ENCODE peak calls at places on chromosome 20, in nine cellular contexts. H is HepG2; P is bronchial epithelial cell; U is psoas muscle; O is adrenal gland; F is B cell; D is pancreas; S is CD8-positive, alpha-beta T cell; V is tibial artery. C is an unnamed sample.

GRCh38 chr20:41086402-41087324 is 50.7 kb upstream of the PLCG1 start:
- DNase-seq in O (no peak), H (no peak), V (no peak), U (no peak), D (no peak), S (no peak), F (no peak), P (no peak), C (no peak)

GRCh38 chr20:49775229-49775693 is 37.4 kb upstream of the SLC9A8 start:
- DNase-seq in H (peak), U (peak), O (peak), F (no peak), V (peak), S (no peak), D (no peak), P (peak), C (no peak)

GRCh38 chr20:37976862-37977261 is 56.4 kb downstream of the TTI1 start:
- DNase-seq in P (no peak), V (no peak), H (no peak), O (no peak), D (no peak), F (no peak), S (no peak), U (no peak), C (no peak)

GRCh38 chr20:53085720-53086119 is 113.6 kb downstream of the TSHZ2 start:
- DNase-seq in P (no peak), V (no peak), D (no peak), H (no peak), O (no peak), S (no peak), U (no peak), F (peak), C (no peak)

GRCh38 chr20:24998631-24999445 is 6.3 kb upstream of the APMAP start:
- DNase-seq in O (peak), H (no peak), F (no peak), U (peak), P (no peak), V (peak), S (no peak), D (no peak), C (peak)

GRCh38 chr20:60046011-60046413 is 87.8 kb downstream of the CDH26 start:
- DNase-seq in V (no peak), D (no peak), U (no peak), H (no peak), F (no peak), S (no peak), P (peak), O (peak), C (no peak)

GRCh38 chr20:4949833-4950178 is 51.5 kb downstream of the SLC23A2 start:
- DNase-seq in H (peak), V (no peak), F (peak), O (peak), P (peak), U (no peak), S (no peak), D (no peak), C (no peak)

GRCh38 chr20:58718121-58718563 is 25.5 kb downstream of the NPEPL1 start:
- DNase-seq in U (peak), F (no peak), P (no peak), H (no peak), O (peak), V (peak), S (no peak), D (peak), C (no peak)

GRCh38 chr20:46400253-46400652 is 6.2 kb downstream of the ELMO2 start:
- DNase-seq in V (no peak), P (peak), H (no peak), D (no peak), O (peak), F (no peak), S (no peak), U (no peak), C (no peak)

GRCh38 chr20:9611921-9612320 is 97.5 kb downstream of the LAMP5 start:
- DNase-seq in S (no peak), P (no peak), U (no peak), D (no peak), H (no peak), F (no peak), V (no peak), O (no peak), C (peak)

GRCh38 chr20:9610665-9611064 is 96.3 kb downstream of the LAMP5 start:
- DNase-seq in U (no peak), S (no peak), O (no peak), P (no peak), V (no peak), F (no peak), H (no peak), D (no peak), C (peak)

GRCh38 chr20:9613871-9614270 is 99.5 kb downstream of the LAMP5 start:
- DNase-seq in F (no peak), S (no peak), D (no peak), O (no peak), U (no peak), H (no peak), P (no peak), V (no peak), C (no peak)

GRCh38 chr20:9609892-9610502 is 95.6 kb downstream of the LAMP5 start:
- DNase-seq in U (no peak), P (peak), V (no peak), O (peak), S (no peak), H (peak), D (no peak), F (no peak), C (no peak)

DNA sequence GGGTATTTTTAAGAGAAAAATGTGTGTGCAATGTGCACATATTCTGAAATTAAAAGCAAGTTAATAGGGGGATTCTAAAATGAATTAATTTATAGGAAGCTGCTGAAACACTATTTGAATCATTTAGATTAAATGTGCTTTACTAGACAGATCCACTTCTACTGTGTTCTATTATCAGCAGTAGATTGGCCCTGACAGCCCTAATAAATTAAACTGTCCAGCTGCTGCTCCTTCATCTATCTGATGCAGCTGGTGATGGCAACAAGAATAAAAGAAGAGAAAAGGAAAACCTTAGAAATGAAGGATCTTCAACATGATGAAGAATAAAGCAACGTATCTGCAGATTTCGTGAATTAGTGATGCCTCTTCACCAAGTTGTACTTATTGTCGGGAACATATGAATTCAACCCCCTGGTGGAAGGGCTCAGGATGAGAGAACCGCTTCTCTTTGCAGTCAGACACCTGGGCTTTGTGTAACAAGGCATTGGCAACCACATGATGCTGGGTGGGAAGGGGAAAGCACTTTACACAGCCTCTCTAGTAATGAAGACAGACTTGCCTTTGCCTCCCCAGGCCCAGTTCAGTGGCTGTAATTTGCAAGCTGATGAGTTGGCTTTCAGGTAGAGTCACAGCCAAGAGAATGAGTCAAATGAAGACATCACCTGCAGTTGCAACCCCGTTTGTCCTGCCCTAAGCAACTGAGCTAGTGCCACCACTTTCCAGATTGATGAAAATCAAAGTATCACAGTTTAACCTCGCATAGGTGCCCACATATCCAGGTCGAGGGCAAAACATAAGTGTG is 94.5 kb downstream of the LAMP5 start:
- DNase-seq in F (no peak), U (no peak), V (no peak), O (no peak), P (peak), S (no peak), D (no peak), H (no peak), C (no peak)
- TF ChIP-seq CTCF in F (no peak), U (no peak), V (no peak), O (no peak), P (no peak), S (no peak), D (no peak), H (no peak), C (no peak)

DNA sequence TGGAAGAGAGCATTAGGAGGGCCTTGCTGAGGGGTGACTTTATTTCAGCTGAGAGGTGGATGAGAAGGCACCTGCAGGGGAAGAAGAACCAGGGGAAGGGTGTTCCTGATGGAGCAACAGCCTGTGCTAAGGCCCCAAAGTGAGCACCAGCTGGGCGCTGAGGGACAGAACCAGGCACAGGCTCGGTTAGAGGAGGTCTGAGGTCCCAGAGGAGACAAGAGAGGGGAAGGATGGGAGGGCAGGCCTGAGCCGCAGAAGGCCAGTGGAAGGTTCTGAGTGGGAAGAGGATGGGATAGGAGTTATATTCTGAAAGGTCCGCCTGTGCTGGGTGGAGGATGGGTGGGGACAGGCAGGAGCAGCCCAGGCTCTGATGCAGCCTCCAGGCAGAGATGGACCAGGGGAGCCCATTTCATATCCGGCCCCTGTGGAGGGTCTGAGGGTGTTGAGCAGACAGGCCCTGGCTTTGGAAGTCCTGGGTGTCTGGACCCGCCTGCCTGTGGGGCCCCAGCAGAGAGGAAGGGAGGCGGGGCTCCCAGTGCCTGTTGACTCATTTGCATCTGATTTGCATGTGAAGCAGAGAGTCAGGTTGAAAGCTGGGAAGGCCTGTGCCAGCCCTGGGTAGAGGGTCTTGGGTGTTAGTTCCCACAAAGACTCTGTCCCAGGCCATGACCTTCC is 10.7 kb upstream of the FAM110A start:
- DNase-seq in D (no peak), V (peak), U (no peak), H (no peak), P (no peak), O (no peak), S (no peak), F (no peak), C (no peak)
- TF ChIP-seq CTCF in D (no peak), V (no peak), U (no peak), H (no peak), P (no peak), O (no peak), S (no peak), F (no peak), C (no peak)

GRCh38 chr20:39825524-39825923 is 863.4 kb downstream of the DHX35 start:
- DNase-seq in F (no peak), O (no peak), S (no peak), D (no peak), U (no peak), P (peak), V (no peak), H (no peak), C (no peak)

GRCh38 chr20:39825950-39826349 is 863.1 kb downstream of the MAFB start:
- DNase-seq in P (peak), F (no peak), H (no peak), O (no peak), S (no peak), D (no peak), V (no peak), U (no peak), C (no peak)

GRCh38 chr20:39822667-39823066 is 860.5 kb downstream of the DHX35 start:
- DNase-seq in F (no peak), D (no peak), O (no peak), U (no peak), S (no peak), V (no peak), P (peak), H (no peak), C (no peak)

DNA sequence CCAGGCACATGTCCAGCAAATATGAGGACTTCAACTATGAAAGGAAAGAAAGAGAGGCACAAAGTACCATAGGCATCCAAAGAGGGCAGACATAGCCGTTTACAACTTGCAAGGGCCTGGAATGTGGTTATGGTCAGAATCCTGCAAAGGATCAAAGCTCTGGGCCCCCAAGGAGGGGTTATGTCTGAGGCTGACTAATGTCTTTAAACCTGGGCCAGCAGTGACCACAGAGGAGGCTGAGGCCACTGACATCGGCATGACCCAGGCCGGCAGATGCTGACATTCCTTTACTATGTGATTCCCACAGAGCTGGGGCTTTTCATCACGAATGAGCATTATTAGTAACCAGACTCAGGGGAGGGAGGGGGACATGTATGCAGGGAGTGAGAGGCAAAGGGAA is 861.1 kb downstream of the DHX35 start:
- DNase-seq in S (no peak), V (no peak), U (no peak), F (no peak), O (no peak), H (no peak), P (no peak), D (no peak), C (no peak)
- TF ChIP-seq CTCF in S (no peak), V (no peak), U (no peak), F (no peak), O (no peak), H (no peak), P (no peak), D (no peak), C (no peak)

DNA sequence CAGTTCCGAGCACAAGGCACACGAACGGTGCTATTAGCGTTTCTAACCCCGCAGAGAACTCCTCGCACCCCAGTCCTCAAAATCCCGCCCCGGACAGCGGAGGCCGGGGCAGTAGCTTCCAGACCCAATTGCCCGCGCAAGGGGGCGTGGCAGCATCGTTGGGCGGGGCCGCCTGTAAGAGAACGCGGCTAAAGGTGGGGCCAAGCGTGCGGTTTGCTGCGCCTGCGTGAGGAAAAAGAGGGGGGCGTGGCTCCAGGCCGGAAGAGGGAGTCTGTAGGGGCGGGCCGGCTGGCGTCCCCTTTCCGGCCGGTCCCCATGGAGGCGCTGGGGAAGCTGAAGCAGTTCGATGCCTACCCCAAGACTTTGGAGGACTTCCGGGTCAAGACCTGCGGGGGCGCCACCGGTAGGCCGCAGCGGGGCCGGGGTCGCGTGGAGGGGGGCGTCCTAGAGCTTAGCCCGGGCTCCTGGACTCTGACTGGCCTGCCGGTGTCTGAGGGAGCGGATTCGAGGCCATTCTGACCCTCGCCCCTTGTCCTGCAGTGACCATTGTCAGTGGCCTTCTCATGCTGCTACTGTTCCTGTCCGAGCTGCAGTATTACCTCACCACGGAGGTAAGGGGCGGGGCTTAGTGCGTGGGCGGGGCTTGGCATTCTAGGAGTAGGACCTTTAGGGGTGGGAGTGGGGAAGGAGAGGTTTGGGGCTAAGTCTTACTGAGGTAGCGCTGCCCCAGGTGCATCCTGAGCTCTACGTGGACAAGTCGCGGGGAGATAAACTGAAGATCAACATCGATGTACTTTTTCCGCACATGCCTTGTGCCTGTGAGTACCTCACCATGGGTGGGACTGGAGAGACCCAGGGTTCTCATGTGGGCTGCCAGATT is at the start of gene ERGIC3:
- DNase-seq in P (peak), S (peak), U (peak), D (peak), O (peak), F (peak), H (peak), V (peak), C (peak)
- TF ChIP-seq CTCF in P (no peak), S (no peak), U (no peak), D (no peak), O (no peak), F (no peak), H (peak), V (no peak), C (no peak)

GRCh38 chr20:57625978-57626377 is 5.8 kb upstream of the ZBP1 start:
- DNase-seq in D (no peak), P (no peak), U (no peak), S (no peak), O (no peak), V (no peak), H (no peak), F (no peak), C (no peak)
- TF ChIP-seq CTCF in D (no peak), P (no peak), U (no peak), S (no peak), O (no peak), V (no peak), H (no peak), F (no peak), C (no peak)

GRCh38 chr20:33918662-33919061 is 75.0 kb upstream of the RALY start:
- DNase-seq in U (no peak), O (no peak), D (no peak), H (no peak), F (no peak), P (no peak), V (no peak), S (no peak), C (no peak)

GRCh38 chr20:33917813-33918525 is 75.7 kb upstream of the RALY start:
- DNase-seq in H (no peak), U (no peak), D (no peak), F (no peak), O (no peak), P (no peak), V (no peak), S (no peak), C (no peak)

GRCh38 chr20:33919653-33920052 is 74.1 kb upstream of the RALY start:
- DNase-seq in V (no peak), P (no peak), D (no peak), O (no peak), H (no peak), S (no peak), F (no peak), U (no peak), C (no peak)

GRCh38 chr20:33914871-33915270 is 78.8 kb upstream of the RALY start:
- DNase-seq in O (no peak), S (peak), F (no peak), H (peak), P (peak), U (no peak), V (no peak), D (no peak), C (no peak)

GRCh38 chr20:33915726-33916331 is 77.9 kb upstream of the RALY start:
- DNase-seq in P (peak), V (no peak), H (peak), F (peak), S (peak), U (peak), D (no peak), O (peak), C (no peak)
- TF ChIP-seq CTCF in P (peak), V (peak), H (peak), F (peak), S (peak), U (peak), D (peak), O (peak), C (peak)

GRCh38 chr20:47678536-47678935 is 106.7 kb downstream of the SULF2 start:
- DNase-seq in V (no peak), P (no peak), F (no peak), S (no peak), O (no peak), H (no peak), U (no peak), D (no peak), C (no peak)

GRCh38 chr20:47679462-47679861 is 105.8 kb downstream of the SULF2 start:
- DNase-seq in U (no peak), H (no peak), V (no peak), O (no peak), F (no peak), P (no peak), D (no peak), S (no peak), C (no peak)

GRCh38 chr20:47677314-47678129 is 107.8 kb downstream of the SULF2 start:
- DNase-seq in V (peak), F (peak), S (peak), D (no peak), O (peak), U (no peak), H (peak), P (peak), C (no peak)

GRCh38 chr20:47676912-47677311 is 108.4 kb downstream of the SULF2 start:
- DNase-seq in F (no peak), H (no peak), U (no peak), O (no peak), D (no peak), S (no peak), V (no peak), P (no peak), C (no peak)

DNA sequence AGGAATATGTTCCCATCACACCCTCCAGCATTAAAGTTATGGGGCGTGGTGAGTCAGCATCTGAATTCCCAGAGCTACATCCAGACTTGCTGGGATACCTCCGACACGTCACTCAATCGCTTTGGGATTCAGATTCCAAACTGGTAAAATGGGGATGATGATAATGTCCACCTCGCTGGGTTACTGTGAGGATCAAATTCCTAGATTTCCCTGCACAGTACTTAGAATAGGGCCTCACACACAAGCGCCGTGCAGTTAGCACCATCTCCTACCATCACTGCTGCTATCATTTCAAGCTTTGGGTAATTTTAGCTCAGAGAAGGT is 107.2 kb downstream of the SULF2 start:
- DNase-seq in V (no peak), U (no peak), H (no peak), P (no peak), S (no peak), F (no peak), D (no peak), O (no peak), C (no peak)
- TF ChIP-seq CTCF in V (no peak), U (no peak), H (no peak), P (no peak), S (no peak), F (peak), D (no peak), O (no peak), C (no peak)

GRCh38 chr20:40081653-40082052 is 607.4 kb downstream of the MAFB start:
- DNase-seq in V (no peak), D (no peak), S (no peak), O (no peak), U (no peak), H (no peak), P (no peak), F (no peak), C (no peak)
- TF ChIP-seq CTCF in V (no peak), D (no peak), S (no peak), O (no peak), U (no peak), H (no peak), P (no peak), F (no peak), C (no peak)

GRCh38 chr20:44785768-44786167 is 24.6 kb downstream of the RIMS4 start:
- DNase-seq in O (no peak), V (no peak), S (no peak), U (no peak), D (no peak), H (no peak), P (peak), F (no peak), C (no peak)
- TF ChIP-seq CTCF in O (no peak), V (peak), S (no peak), U (no peak), D (no peak), H (no peak), P (no peak), F (no peak), C (peak)

GRCh38 chr20:6007529-6008103 is 46.2 kb downstream of the LRRN4 start:
- DNase-seq in O (no peak), S (no peak), D (no peak), F (no peak), H (peak), P (peak), U (no peak), V (no peak), C (no peak)
- TF ChIP-seq CTCF in O (no peak), S (no peak), D (no peak), F (no peak), H (no peak), P (no peak), U (no peak), V (no peak), C (no peak)

C was measured in osteocyte.